ENCODE peak calls at places on chromosomes 6 and 20, in four cellular contexts. H, A, S and D are unnamed samples.

GRCh38 chr20:51469578-51470520 is 72.7 kb downstream of the NFATC2 start:
- DNase-seq in S (no peak), A (no peak), H (no peak), D (no peak)

GRCh38 chr6:36848658-36849441 is 9.6 kb upstream of the CPNE5 start:
- DNase-seq in A (peak), H (no peak), S (no peak), D (no peak)

GRCh38 chr6:150184850-150185480 is 42.1 kb downstream of the PPP1R14C start:
- DNase-seq in H (no peak), A (no peak), S (no peak), D (no peak)

GRCh38 chr20:48730977-48731376 is 96.8 kb downstream of the PREX1 start:
- DNase-seq in H (no peak), A (no peak), S (no peak), D (no peak)

GRCh38 chr6:148074735-148075134 is 267.9 kb upstream of the SASH1 start:
- DNase-seq in S (no peak), H (no peak), A (no peak), D (no peak)

GRCh38 chr6:77015350-77015749 is 447.9 kb downstream of the HTR1B start:
- DNase-seq in S (no peak), H (no peak), A (no peak), D (peak)

GRCh38 chr20:23668477-23668951 is 20.3 kb downstream of the CST4 start:
- DNase-seq in S (peak), H (peak), A (peak), D (peak)

GRCh38 chr20:58790440-58790839 is 60.3 kb downstream of the GNAS-AS1 start:
- DNase-seq in A (no peak), H (no peak), S (peak), D (no peak)

GRCh38 chr6:20817806-20818320 is 283.6 kb downstream of the CDKAL1 start:
- DNase-seq in S (no peak), H (no peak), A (no peak), D (peak)

GRCh38 chr20:62141397-62142251 is 1.6 kb downstream of the PSMA7 start:
- DNase-seq in H (peak), S (peak), A (no peak), D (peak)

GRCh38 chr6:38775870-38776269 is 60.8 kb downstream of the DNAH8 start:
- DNase-seq in A (no peak), S (peak), H (no peak), D (peak)

GRCh38 chr6:168294901-168295300 is 24.7 kb downstream of the DACT2 start:
- DNase-seq in H (no peak), A (no peak), S (no peak), D (no peak)

GRCh38 chr20:14434379-14435136 is 97.1 kb upstream of the FLRT3 start:
- DNase-seq in S (peak), H (no peak), A (no peak), D (peak)

GRCh38 chr20:32153771-32154170 is 44.3 kb downstream of the TM9SF4 start:
- DNase-seq in H (no peak), S (no peak), A (no peak), D (no peak)

GRCh38 chr6:30231067-30231466 is 17.9 kb upstream of the TRIM26 start:
- DNase-seq in S (no peak), H (no peak), A (no peak), D (no peak)

GRCh38 chr6:136717297-136717990 is 74.8 kb downstream of the MAP3K5 start:
- DNase-seq in S (no peak), A (no peak), H (no peak), D (peak)

GRCh38 chr6:5499644-5500306 is 238.5 kb downstream of the FARS2 start:
- DNase-seq in A (no peak), S (peak), H (no peak), D (peak)

GRCh38 chr20:37669062-37669772 is 24.6 kb upstream of the CTNNBL1 start:
- DNase-seq in S (peak), A (no peak), H (no peak), D (no peak)

GRCh38 chr20:36670665-36671357 is 24.8 kb upstream of the SLA2 start:
- DNase-seq in A (no peak), H (no peak), S (no peak), D (no peak)

GRCh38 chr6:42251911-42252637 is 34.4 kb upstream of the MRPS10 start:
- DNase-seq in A (no peak), H (no peak), S (no peak), D (peak)

GRCh38 chr6:22804620-22805271 is 235.4 kb downstream of the HDGFL1 start:
- DNase-seq in H (no peak), S (no peak), A (no peak), D (no peak)

GRCh38 chr20:51346686-51347485 is 195.6 kb downstream of the NFATC2 start:
- DNase-seq in A (no peak), H (no peak), S (peak), D (peak)

GRCh38 chr6:53440331-53440730 is 91.6 kb upstream of the ELOVL5 start:
- DNase-seq in H (no peak), S (peak), A (no peak), D (peak)

GRCh38 chr6:139473239-139473701 is 98.8 kb upstream of the CITED2 start:
- DNase-seq in H (no peak), A (no peak), S (no peak), D (peak)

GRCh38 chr20:23368316-23369110 is 6.5 kb downstream of the GZF1 start:
- DNase-seq in H (no peak), S (peak), A (no peak), D (peak)

GRCh38 chr20:40865095-40865494 is 163.5 kb upstream of the TOP1 start:
- DNase-seq in A (no peak), H (no peak), S (no peak), D (no peak)

DNA sequence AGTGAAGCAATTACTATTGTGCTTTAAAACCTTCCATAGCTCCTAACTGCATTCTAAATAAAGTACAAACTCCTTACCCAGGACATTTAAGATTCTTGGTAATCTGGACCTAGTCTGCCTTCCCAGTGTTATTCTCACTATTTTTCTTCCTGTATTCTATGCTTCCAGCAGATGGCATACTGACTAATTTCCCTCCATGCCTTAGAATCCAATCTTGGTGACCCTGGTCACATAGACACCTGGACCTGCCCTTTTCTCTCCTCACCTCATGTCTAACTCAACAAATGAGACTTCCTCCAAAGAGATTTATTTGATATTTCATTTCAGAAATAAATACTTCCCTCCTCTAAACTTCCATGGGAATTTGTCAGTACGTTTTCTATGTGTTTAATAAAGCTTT is 25.8 kb downstream of the ROS1 start:
- DNase-seq in H (no peak), S (peak), A (no peak), D (peak)
- TF ChIP-seq CTCF in H (no peak), S (peak), A (peak), D (peak)

DNA sequence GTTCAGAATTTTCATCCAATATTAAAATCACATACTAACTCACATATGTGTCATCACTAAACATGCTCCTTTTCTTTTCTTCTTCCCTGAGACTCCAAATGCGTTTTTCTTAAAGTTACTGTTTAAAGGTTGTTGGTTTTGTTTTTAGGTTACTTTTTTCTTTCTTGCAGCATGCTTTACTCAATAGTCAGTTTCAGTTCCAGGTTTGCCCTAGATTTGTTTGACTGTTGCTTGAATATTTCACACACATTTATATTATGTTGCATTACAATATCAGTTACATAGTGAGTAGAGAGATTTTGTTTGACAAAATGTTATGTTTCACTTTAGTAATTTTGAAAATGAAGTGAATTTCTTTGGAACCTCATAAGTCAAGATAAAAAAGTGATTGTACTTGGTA is 27.2 kb downstream of the FNDC1 start:
- DNase-seq in S (no peak), A (no peak), H (no peak), D (no peak)
- TF ChIP-seq CTCF in S (no peak), A (no peak), H (no peak), D (no peak)

GRCh38 chr6:113734886-113735481 is 122.2 kb upstream of the MARCKS start:
- DNase-seq in H (no peak), S (no peak), A (no peak), D (peak)

GRCh38 chr6:113733386-113733785 is 123.8 kb upstream of the MARCKS start:
- DNase-seq in S (no peak), H (no peak), A (no peak), D (no peak)

GRCh38 chr6:113732384-113732966 is 124.7 kb upstream of the MARCKS start:
- DNase-seq in A (no peak), H (no peak), S (no peak), D (peak)

GRCh38 chr6:113736978-113737377 is 120.2 kb upstream of the MARCKS start:
- DNase-seq in S (no peak), H (no peak), A (no peak), D (no peak)

GRCh38 chr6:113735487-113735886 is 121.7 kb upstream of the MARCKS start:
- DNase-seq in S (no peak), H (no peak), A (no peak), D (no peak)
- TF ChIP-seq CTCF in S (no peak), H (no peak), A (no peak), D (no peak)

GRCh38 chr6:33513213-33513612 is 58.8 kb downstream of the ZBTB9 start:
- DNase-seq in H (no peak), A (peak), S (no peak), D (no peak)
- TF ChIP-seq CTCF in H (no peak), A (no peak), S (no peak), D (no peak)

GRCh38 chr20:10231290-10231689 is 12.7 kb downstream of the SNAP25 start:
- DNase-seq in S (no peak), A (no peak), H (no peak), D (no peak)

GRCh38 chr20:10221022-10221421 is 2.4 kb downstream of the SNAP25 start:
- DNase-seq in A (no peak), H (no peak), S (no peak), D (no peak)

GRCh38 chr20:10228330-10228729 is 9.7 kb downstream of the SNAP25 start:
- DNase-seq in S (no peak), H (no peak), A (no peak), D (no peak)

GRCh38 chr20:10219993-10220750 is 1.5 kb downstream of the SNAP25 start:
- DNase-seq in H (no peak), A (no peak), S (no peak), D (no peak)

GRCh38 chr20:10225439-10226080 is 6.9 kb downstream of the SNAP25 start:
- DNase-seq in A (peak), S (peak), H (no peak), D (no peak)
- TF ChIP-seq CTCF in A (peak), S (peak), H (no peak), D (peak)

DNA sequence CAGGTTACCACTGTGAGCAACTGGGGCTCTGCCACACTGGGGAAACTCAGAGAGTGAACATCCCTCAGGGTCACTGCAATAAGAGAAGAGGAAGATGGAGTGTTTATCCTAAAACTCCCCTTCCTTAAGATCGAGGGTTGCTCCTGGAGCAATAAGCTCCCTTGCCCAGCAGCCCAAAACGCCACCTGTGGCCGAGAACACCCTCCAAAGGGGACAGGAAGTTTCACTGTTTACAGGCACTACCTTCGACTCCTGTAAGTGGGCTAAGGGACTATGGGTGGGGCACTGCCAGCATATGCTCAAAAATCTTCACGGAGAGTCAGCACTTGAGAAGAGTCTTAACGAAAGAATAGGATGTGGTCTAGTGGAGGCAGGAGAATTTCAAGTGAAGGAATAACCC is 132.5 kb downstream of the FAXC start:
- DNase-seq in S (no peak), A (no peak), H (no peak), D (no peak)
- TF ChIP-seq CTCF in S (no peak), A (no peak), H (no peak), D (no peak)

GRCh38 chr6:161244725-161245124 is 29.1 kb downstream of the AGPAT4 start:
- DNase-seq in H (no peak), S (no peak), A (no peak), D (no peak)
- TF ChIP-seq CTCF in H (no peak), S (no peak), A (no peak), D (no peak)

GRCh38 chr6:116444575-116444974 is 16.6 kb upstream of the CALHM6 start:
- DNase-seq in A (no peak), H (no peak), S (no peak), D (no peak)

GRCh38 chr6:116446399-116446798 is 14.8 kb upstream of the CALHM6 start:
- DNase-seq in H (no peak), A (no peak), S (peak), D (no peak)

GRCh38 chr6:116443105-116443504 is 18.1 kb upstream of the CALHM6 start:
- DNase-seq in S (no peak), A (no peak), H (no peak), D (no peak)

GRCh38 chr6:116444991-116445566 is 16.1 kb upstream of the CALHM6 start:
- DNase-seq in S (no peak), A (no peak), H (no peak), D (no peak)

DNA sequence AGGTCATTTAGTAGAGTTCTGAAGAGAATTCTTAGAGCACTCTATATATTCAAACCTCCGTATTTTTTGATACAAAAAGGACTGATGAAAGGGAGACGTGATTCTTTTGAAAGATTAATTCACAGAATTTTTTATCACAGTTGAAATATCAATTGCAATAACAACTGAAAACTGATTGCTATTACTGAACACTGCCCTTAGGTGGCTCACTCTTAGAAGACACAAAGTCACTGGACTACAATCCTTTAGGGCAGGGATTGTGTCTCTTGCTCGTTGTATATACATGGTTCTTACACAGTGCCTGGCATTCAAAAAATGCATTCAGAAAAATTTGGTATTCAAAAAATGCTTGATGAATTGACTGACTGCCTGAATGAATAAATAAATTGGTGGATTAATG is 17.1 kb upstream of the CALHM6 start:
- DNase-seq in S (peak), A (no peak), H (no peak), D (peak)
- TF ChIP-seq CTCF in S (peak), A (peak), H (peak), D (peak)